ENCODE peak calls at places on chromosomes 6 and 20, in seven cellular contexts. Y is heart left ventricle, O is occipital lobe, Q is lower leg skin, G is H1, K is AG08395, M is mesendoderm. T is an unnamed sample.

GRCh38 chr6:88869263-88870023 is 94.0 kb downstream of the RNGTT start:
- DNase-seq in Y (no peak), O (no peak), Q (no peak), G (no peak), K (no peak), M (no peak), T (no peak)

GRCh38 chr20:24672886-24673677 is 203.7 kb downstream of the SYNDIG1 start:
- DNase-seq in Y (no peak), O (no peak), Q (no peak), G (no peak), K (peak), M (peak), T (no peak)

GRCh38 chr6:4935486-4935885 is 68.4 kb downstream of the RPP40 start:
- DNase-seq in Y (no peak), O (no peak), Q (no peak), G (no peak), K (no peak), M (no peak), T (no peak)

GRCh38 chr20:44856847-44857448 is 28.6 kb upstream of the YWHAB start:
- DNase-seq in Y (no peak), O (no peak), Q (no peak), G (no peak), K (no peak), M (peak), T (no peak)

GRCh38 chr6:142195862-142196536 is 48.9 kb downstream of the VTA1 start:
- DNase-seq in Y (no peak), O (no peak), Q (no peak), G (no peak), K (no peak), M (no peak), T (no peak)

GRCh38 chr6:48845219-48845618 is 617.8 kb downstream of the MMUT start:
- DNase-seq in Y (no peak), O (no peak), Q (no peak), G (no peak), K (no peak), M (no peak), T (no peak)

GRCh38 chr6:114108119-114109002 is 137.4 kb upstream of the HDAC2 start:
- DNase-seq in Y (peak), O (peak), Q (peak), G (no peak), K (peak), M (peak), T (peak)

GRCh38 chr6:38423746-38424145 is 216.0 kb downstream of the BTBD9 start:
- DNase-seq in Y (no peak), O (no peak), Q (no peak), G (no peak), K (no peak), M (no peak), T (no peak)

GRCh38 chr6:150490586-150490985 is 109.1 kb upstream of the PLEKHG1 start:
- DNase-seq in Y (no peak), O (no peak), Q (no peak), G (no peak), K (no peak), M (peak), T (no peak)

GRCh38 chr6:154112181-154112809 is 73.3 kb downstream of the OPRM1 start:
- DNase-seq in Y (no peak), O (no peak), Q (no peak), G (no peak), K (no peak), M (no peak), T (no peak)

GRCh38 chr6:112086744-112087135 is 542 bp downstream of the TUBE1 start:
- DNase-seq in Y (no peak), O (no peak), Q (no peak), G (no peak), K (peak), M (peak), T (no peak)

GRCh38 chr6:169833258-169833794 is 81.9 kb downstream of the ERMARD start:
- DNase-seq in Y (no peak), O (no peak), Q (no peak), G (no peak), K (no peak), M (no peak), T (no peak)

GRCh38 chr6:145266432-145267075 is 468.8 kb downstream of the EPM2A start:
- DNase-seq in Y (no peak), O (no peak), Q (no peak), G (no peak), K (no peak), M (no peak), T (no peak)

GRCh38 chr20:59603727-59604608 is at the start of gene PHACTR3:
- DNase-seq in Y (no peak), O (peak), Q (no peak), G (no peak), K (no peak), M (peak), T (no peak)

GRCh38 chr20:36572701-36573102 is 695 bp upstream of the TGIF2 start:
- DNase-seq in Y (no peak), O (no peak), Q (peak), G (no peak), K (no peak), M (peak), T (peak)

GRCh38 chr20:43507150-43508080 is at the start of gene L3MBTL1:
- DNase-seq in Y (peak), O (no peak), Q (no peak), G (no peak), K (peak), M (peak), T (no peak)

GRCh38 chr20:45343445-45343866 is 4.8 kb downstream of the SDC4 start:
- DNase-seq in Y (no peak), O (no peak), Q (no peak), G (no peak), K (no peak), M (peak), T (no peak)

GRCh38 chr6:159044899-159045727 is at the start of gene TAGAP:
- DNase-seq in Y (peak), O (no peak), Q (peak), G (no peak), K (peak), M (no peak), T (peak)

GRCh38 chr6:42915737-42916136 is at the start of gene PTCRA:
- DNase-seq in Y (no peak), O (no peak), Q (no peak), G (no peak), K (no peak), M (no peak), T (no peak)

GRCh38 chr6:11615214-11615602 is 77.7 kb downstream of the TMEM170B start:
- DNase-seq in Y (no peak), O (no peak), Q (no peak), G (no peak), K (no peak), M (no peak), T (no peak)

GRCh38 chr20:44137210-44137781 is 49.7 kb downstream of the JPH2 start:
- DNase-seq in Y (peak), O (no peak), Q (no peak), G (peak), K (peak), M (peak), T (no peak)

GRCh38 chr20:36085686-36086267 is 68.8 kb upstream of the EPB41L1 start:
- DNase-seq in Y (no peak), O (no peak), Q (no peak), G (no peak), K (peak), M (peak), T (no peak)

GRCh38 chr6:129146836-129147366 is 264.0 kb downstream of the LAMA2 start:
- DNase-seq in Y (no peak), O (no peak), Q (no peak), G (no peak), K (no peak), M (no peak), T (no peak)

GRCh38 chr20:49699200-49699992 is 14.3 kb downstream of the B4GALT5 start:
- DNase-seq in Y (no peak), O (no peak), Q (no peak), G (no peak), K (no peak), M (no peak), T (no peak)

GRCh38 chr6:111874030-111874425 is 776 bp upstream of the FYN start:
- DNase-seq in Y (no peak), O (no peak), Q (no peak), G (no peak), K (no peak), M (no peak), T (peak)

GRCh38 chr6:144248003-144248402 is 37.1 kb upstream of the UTRN start:
- DNase-seq in Y (no peak), O (no peak), Q (no peak), G (no peak), K (no peak), M (peak), T (no peak)

GRCh38 chr20:39394461-39394860 is 432.3 kb downstream of the DHX35 start:
- DNase-seq in Y (no peak), O (no peak), Q (no peak), G (no peak), K (no peak), M (peak), T (no peak)

GRCh38 chr20:53036992-53037391 is 64.8 kb downstream of the TSHZ2 start:
- DNase-seq in Y (no peak), O (no peak), Q (peak), G (no peak), K (no peak), M (no peak), T (no peak)

GRCh38 chr6:19833947-19834346 is 3.2 kb upstream of the ID4 start:
- DNase-seq in Y (no peak), O (no peak), Q (no peak), G (no peak), K (no peak), M (no peak), T (no peak)

GRCh38 chr6:167855825-167856425 is 29.2 kb downstream of the AFDN start:
- DNase-seq in Y (no peak), O (no peak), Q (no peak), G (no peak), K (peak), M (no peak), T (no peak)

GRCh38 chr6:35128496-35128895 is 12.6 kb downstream of the TCP11 start:
- DNase-seq in Y (no peak), O (no peak), Q (no peak), G (no peak), K (peak), M (peak), T (no peak)

GRCh38 chr6:2990179-2990931 is 9.3 kb upstream of the NQO2 start:
- DNase-seq in Y (no peak), O (no peak), Q (no peak), G (no peak), K (no peak), M (peak), T (no peak)

GRCh38 chr6:27133281-27134227 is 113.9 kb upstream of the PRSS16 start:
- DNase-seq in Y (peak), O (no peak), Q (peak), G (no peak), K (peak), M (peak), T (peak)

GRCh38 chr6:155077784-155078183 is 82.7 kb downstream of the TIAM2 start:
- DNase-seq in Y (no peak), O (no peak), Q (no peak), G (no peak), K (peak), M (no peak), T (no peak)

T was measured in CD4-positive, alpha-beta T cell.